ENCODE peak calls at places on chromosomes 7 and 10, in five cellular contexts. One of them, this sample, is unnamed.

GRCh38 chr10:24207781-24208611 is 942 bp upstream of the KIAA1217 start:
- DNase-seq in breast epithelium: peak; percentile 84
- DNase-seq in activated CD4-positive, alpha-beta T cell treated with anti-CD3 and anti-CD28 coated beads for 24 hours: no peak
- DNase-seq in endothelial cell: peak; percentile 59
- DNase-seq in activated CD8-positive, alpha-beta memory T cell treated with anti-CD3 and anti-CD28 coated beads for 24 hours: no peak
- DNase-seq in this sample: peak; percentile 57

GRCh38 chr7:48438196-48438595 is 266.9 kb downstream of the ABCA13 start:
- DNase-seq in activated CD4-positive, alpha-beta T cell treated with anti-CD3 and anti-CD28 coated beads for 24 hours: no peak
- DNase-seq in breast epithelium: no peak
- DNase-seq in activated CD8-positive, alpha-beta memory T cell treated with anti-CD3 and anti-CD28 coated beads for 24 hours: no peak
- DNase-seq in endothelial cell: no peak
- DNase-seq in this sample: no peak

GRCh38 chr10:88499569-88500470 is 83.3 kb downstream of the RNLS start:
- DNase-seq in breast epithelium: no peak
- DNase-seq in activated CD4-positive, alpha-beta T cell treated with anti-CD3 and anti-CD28 coated beads for 24 hours: no peak
- DNase-seq in activated CD8-positive, alpha-beta memory T cell treated with anti-CD3 and anti-CD28 coated beads for 24 hours: no peak
- DNase-seq in endothelial cell: no peak
- DNase-seq in this sample: no peak

GRCh38 chr7:134293029-134293740 is 23.5 kb downstream of the SLC35B4 start:
- DNase-seq in breast epithelium: no peak
- DNase-seq in endothelial cell: no peak
- DNase-seq in activated CD4-positive, alpha-beta T cell treated with anti-CD3 and anti-CD28 coated beads for 24 hours: no peak
- DNase-seq in activated CD8-positive, alpha-beta memory T cell treated with anti-CD3 and anti-CD28 coated beads for 24 hours: no peak
- DNase-seq in this sample: no peak

GRCh38 chr7:1920266-1920681 is 250.2 kb downstream of the ELFN1 start:
- DNase-seq in breast epithelium: no peak
- DNase-seq in activated CD4-positive, alpha-beta T cell treated with anti-CD3 and anti-CD28 coated beads for 24 hours: no peak
- DNase-seq in activated CD8-positive, alpha-beta memory T cell treated with anti-CD3 and anti-CD28 coated beads for 24 hours: peak; percentile 73
- DNase-seq in endothelial cell: no peak
- DNase-seq in this sample: no peak

GRCh38 chr7:539731-540411 is 20.2 kb upstream of the PDGFA start:
- DNase-seq in endothelial cell: no peak
- DNase-seq in activated CD4-positive, alpha-beta T cell treated with anti-CD3 and anti-CD28 coated beads for 24 hours: no peak
- DNase-seq in activated CD8-positive, alpha-beta memory T cell treated with anti-CD3 and anti-CD28 coated beads for 24 hours: no peak
- DNase-seq in breast epithelium: peak; percentile 81
- DNase-seq in this sample: no peak

GRCh38 chr7:128387663-128388485 is 21.9 kb downstream of the IMPDH1 start:
- DNase-seq in activated CD4-positive, alpha-beta T cell treated with anti-CD3 and anti-CD28 coated beads for 24 hours: peak; percentile 66
- DNase-seq in breast epithelium: no peak
- DNase-seq in activated CD8-positive, alpha-beta memory T cell treated with anti-CD3 and anti-CD28 coated beads for 24 hours: peak; percentile 88
- DNase-seq in endothelial cell: peak; percentile 93
- DNase-seq in this sample: peak; percentile 61

GRCh38 chr7:127189074-127189473 is 63.7 kb downstream of the GRM8 start:
- DNase-seq in activated CD4-positive, alpha-beta T cell treated with anti-CD3 and anti-CD28 coated beads for 24 hours: no peak
- DNase-seq in breast epithelium: no peak
- DNase-seq in endothelial cell: no peak
- DNase-seq in activated CD8-positive, alpha-beta memory T cell treated with anti-CD3 and anti-CD28 coated beads for 24 hours: no peak
- DNase-seq in this sample: no peak

GRCh38 chr10:31832261-31832660 is 96.4 kb downstream of the ARHGAP12 start:
- DNase-seq in breast epithelium: no peak
- DNase-seq in activated CD4-positive, alpha-beta T cell treated with anti-CD3 and anti-CD28 coated beads for 24 hours: no peak
- DNase-seq in endothelial cell: no peak
- DNase-seq in activated CD8-positive, alpha-beta memory T cell treated with anti-CD3 and anti-CD28 coated beads for 24 hours: no peak
- DNase-seq in this sample: no peak